ENCODE peak calls at places on chromosomes 3 and 15, in four cellular contexts. I is HepG2, O is Panc1, E is K562. H is an unnamed sample.

GRCh38 chr15:66233487-66234415 is 19.8 kb downstream of the MEGF11 start:
- DNase-seq in I (peak), E (peak), O (no peak), H (no peak)

GRCh38 chr3:13106308-13106970 is 33.2 kb upstream of the IQSEC1 start:
- DNase-seq in I (peak), E (no peak), O (peak), H (no peak)

GRCh38 chr3:190443257-190443656 is 6.4 kb downstream of the TMEM207 start:
- DNase-seq in I (peak), E (no peak), O (no peak), H (no peak)

GRCh38 chr15:67824900-67825879 is at the start of gene SKOR1:
- DNase-seq in E (peak), O (no peak), I (no peak), H (peak)

GRCh38 chr3:13451301-13451673 is 28.8 kb upstream of the HDAC11 start:
- DNase-seq in O (no peak), I (no peak), E (peak), H (no peak)

GRCh38 chr15:85639752-85640381 is 154.9 kb downstream of the KLHL25 start:
- DNase-seq in I (no peak), E (no peak), O (no peak), H (no peak)

GRCh38 chr3:175598740-175599139 is 739.6 kb downstream of the NAALADL2 start:
- DNase-seq in O (no peak), E (no peak), I (no peak), H (no peak)

GRCh38 chr15:65069179-65069578 is 1.4 kb upstream of the RASL12 start:
- DNase-seq in O (no peak), E (no peak), I (no peak), H (no peak)

GRCh38 chr15:101441706-101442105 is 47.8 kb downstream of the PCSK6 start:
- DNase-seq in I (no peak), E (no peak), O (no peak), H (no peak)

GRCh38 chr3:128559486-128560225 is 66.7 kb upstream of the GATA2 start:
- DNase-seq in O (no peak), E (no peak), I (no peak), H (no peak)

GRCh38 chr15:65638107-65638506 is 16.4 kb downstream of the SLC24A1 start:
- DNase-seq in O (no peak), I (no peak), E (no peak), H (no peak)

GRCh38 chr15:58410353-58410752 is 21.4 kb upstream of the LIPC start:
- DNase-seq in E (no peak), O (no peak), I (no peak), H (no peak)

GRCh38 chr3:100875239-100875638 is 118.0 kb downstream of the ABI3BP start:
- DNase-seq in E (no peak), I (no peak), O (no peak), H (peak)

GRCh38 chr3:194941360-194941955 is 255.8 kb downstream of the FAM43A start:
- DNase-seq in I (no peak), O (no peak), E (no peak), H (no peak)

GRCh38 chr3:114259566-114259965 is 22.2 kb upstream of the ZNF80 start:
- DNase-seq in E (no peak), I (no peak), O (no peak), H (no peak)

GRCh38 chr15:95923797-95924196 is 406.7 kb upstream of the NR2F2 start:
- DNase-seq in I (no peak), O (no peak), E (no peak), H (no peak)

GRCh38 chr3:163779396-163780344 is 1298.6 kb downstream of the SI start:
- DNase-seq in E (no peak), O (no peak), I (peak), H (no peak)

DNA sequence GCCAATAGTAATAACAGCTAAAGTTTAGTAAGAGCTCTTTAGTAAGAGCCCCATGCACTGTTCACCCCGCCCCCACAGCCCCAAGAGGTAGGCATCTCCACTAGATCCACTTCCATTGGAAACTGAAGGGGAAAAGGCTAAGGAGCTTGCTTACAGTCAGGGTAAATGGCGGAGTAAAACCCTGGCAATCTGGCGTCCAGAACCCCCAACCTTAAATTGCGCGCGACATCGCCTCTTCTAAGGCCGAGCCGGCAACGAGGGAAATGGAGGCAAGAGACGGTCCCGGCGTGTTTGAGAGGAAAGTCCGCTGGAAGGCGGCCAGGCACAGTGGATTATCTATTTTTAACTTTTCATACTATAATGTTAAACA is 628 bp upstream of the C3orf38 start:
- DNase-seq in E (peak), O (peak), I (no peak), H (peak)
- TF ChIP-seq SIN3A in E (peak), O (no peak), I (no peak), H (no peak)

GRCh38 chr15:45641374-45641778 is 6.5 kb downstream of the SQOR start:
- DNase-seq in O (no peak), E (no peak), I (peak), H (no peak)
- TF ChIP-seq SIN3A in O (no peak), E (no peak), I (no peak), H (no peak)

GRCh38 chr3:126557761-126558160 is 971 bp downstream of the C3orf22 start:
- DNase-seq in O (no peak), I (no peak), E (no peak), H (peak)

GRCh38 chr3:126558336-126559071 is at the start of gene C3orf22:
- DNase-seq in I (no peak), E (no peak), O (no peak), H (peak)

GRCh38 chr3:126555795-126556636 is 2.7 kb downstream of the C3orf22 start:
- DNase-seq in E (no peak), I (no peak), O (no peak), H (no peak)

GRCh38 chr3:126556637-126557414 is 1.9 kb downstream of the C3orf22 start:
- DNase-seq in O (no peak), I (no peak), E (no peak), H (no peak)

DNA sequence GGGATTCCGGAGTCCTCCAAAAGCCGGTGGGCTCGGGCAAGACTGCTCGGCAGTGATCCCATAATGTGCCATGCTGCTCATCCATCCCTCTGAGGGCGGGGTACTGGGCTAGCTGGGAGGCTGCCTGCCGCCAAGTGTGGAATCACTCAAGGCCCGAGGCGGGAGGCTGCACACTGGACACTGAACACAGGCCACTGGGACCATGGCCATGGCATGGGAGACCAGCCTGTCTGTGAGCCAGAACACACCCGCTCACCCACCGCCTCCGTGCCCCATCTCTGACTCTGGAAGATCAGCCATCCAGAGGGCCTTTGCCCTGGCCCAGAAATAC is 1.4 kb downstream of the C3orf22 start:
- DNase-seq in O (no peak), I (no peak), E (no peak), H (peak)
- TF ChIP-seq SIN3A in O (no peak), I (no peak), E (no peak), H (no peak)

GRCh38 chr3:151318946-151319345 is 2.3 kb upstream of the GPR87 start:
- DNase-seq in O (no peak), E (no peak), I (no peak), H (no peak)
- TF ChIP-seq SIN3A in O (no peak), E (no peak), I (no peak), H (no peak)

GRCh38 chr3:121992601-121993560 is 29.2 kb downstream of the ILDR1 start:
- DNase-seq in O (no peak), I (no peak), E (no peak), H (no peak)
- TF ChIP-seq SIN3A in O (no peak), I (no peak), E (no peak), H (no peak)